ENCODE peak calls at places on chromosomes 2 and 18, in four cellular contexts. M, L, S and O are unnamed samples.

GRCh38 chr18:49768051-49768391 is 45.3 kb downstream of the ACAA2 start:
- DNase-seq in L (peak; percentile 36), M (no peak), S (no peak), O (no peak)

GRCh38 chr2:140246957-140247356 is 1466.8 kb upstream of the NXPH2 start:
- DNase-seq in S (no peak), M (no peak), L (no peak), O (no peak)

GRCh38 chr2:105875241-105875640 is 130.5 kb downstream of the NCK2 start:
- DNase-seq in S (no peak), L (no peak), M (no peak), O (no peak)

GRCh38 chr2:143428700-143429099 is 299.5 kb downstream of the ARHGAP15 start:
- DNase-seq in M (no peak), S (no peak), L (no peak), O (no peak)

GRCh38 chr2:208929489-208929864 is 494.4 kb upstream of the MAP2 start:
- DNase-seq in S (no peak), M (no peak), L (peak; percentile 39), O (no peak)

GRCh38 chr2:69482471-69482870 is 45.2 kb upstream of the NFU1 start:
- DNase-seq in M (no peak), L (no peak), S (no peak), O (no peak)

GRCh38 chr18:9827856-9828793 is 57.6 kb upstream of the TXNDC2 start:
- DNase-seq in M (no peak), L (peak; percentile 97), S (no peak), O (no peak)

GRCh38 chr18:49752095-49752457 is 61.3 kb downstream of the ACAA2 start:
- DNase-seq in L (no peak), M (no peak), S (no peak), O (no peak)

GRCh38 chr2:217193431-217194075 is 333.7 kb upstream of the TNP1 start:
- DNase-seq in L (no peak), S (no peak), M (no peak), O (no peak)

GRCh38 chr2:54570925-54571694 is 115.0 kb downstream of the SPTBN1 start:
- DNase-seq in S (no peak), M (no peak), L (no peak), O (peak; percentile 14)

GRCh38 chr2:63712748-63713147 is 124.0 kb downstream of the MDH1 start:
- DNase-seq in S (no peak), M (peak; percentile 33), L (peak; percentile 73), O (no peak)